ENCODE peak calls at places on chromosomes 5 and 9, in eight cellular contexts. One of them, this sample, is unnamed.

GRCh38 chr5:36796171-36796570 is 80.4 kb upstream of the NIPBL start:
- DNase-seq in astrocyte of the cerebellum: no peak
- DNase-seq in A549: no peak
- DNase-seq in fibroblast of lung: no peak
- DNase-seq in GM12865: no peak
- DNase-seq in body of pancreas: no peak
- DNase-seq in BE2C: no peak
- DNase-seq in left lung: no peak
- DNase-seq in this sample: no peak

GRCh38 chr9:114280636-114281315 is 42.1 kb upstream of the ORM1 start:
- DNase-seq in left lung: peak
- DNase-seq in BE2C: no peak
- DNase-seq in fibroblast of lung: peak
- DNase-seq in astrocyte of the cerebellum: no peak
- DNase-seq in GM12865: no peak
- DNase-seq in A549: no peak
- DNase-seq in body of pancreas: no peak
- DNase-seq in this sample: no peak

GRCh38 chr9:114025760-114026159 is 52.3 kb downstream of the AMBP start:
- DNase-seq in GM12865: no peak
- DNase-seq in astrocyte of the cerebellum: no peak
- DNase-seq in BE2C: no peak
- DNase-seq in body of pancreas: no peak
- DNase-seq in fibroblast of lung: no peak
- DNase-seq in left lung: no peak
- DNase-seq in A549: no peak
- DNase-seq in this sample: no peak

GRCh38 chr5:118354806-118355205 is 633.5 kb downstream of the DTWD2 start:
- DNase-seq in astrocyte of the cerebellum: no peak
- DNase-seq in left lung: no peak
- DNase-seq in GM12865: no peak
- DNase-seq in BE2C: no peak
- DNase-seq in body of pancreas: no peak
- DNase-seq in A549: no peak
- DNase-seq in fibroblast of lung: peak
- DNase-seq in this sample: no peak

GRCh38 chr5:111699976-111700375 is 57.0 kb downstream of the NREP start:
- DNase-seq in GM12865: no peak
- DNase-seq in left lung: no peak
- DNase-seq in astrocyte of the cerebellum: no peak
- DNase-seq in A549: no peak
- DNase-seq in fibroblast of lung: no peak
- DNase-seq in BE2C: no peak
- DNase-seq in body of pancreas: peak
- DNase-seq in this sample: no peak

GRCh38 chr5:42306287-42306686 is 117.0 kb upstream of the GHR start:
- DNase-seq in left lung: no peak
- DNase-seq in A549: no peak
- DNase-seq in GM12865: no peak
- DNase-seq in astrocyte of the cerebellum: no peak
- DNase-seq in body of pancreas: no peak
- DNase-seq in BE2C: no peak
- DNase-seq in fibroblast of lung: peak
- DNase-seq in this sample: no peak

GRCh38 chr9:14278291-14278721 is 35.6 kb downstream of the NFIB start:
- DNase-seq in A549: no peak
- DNase-seq in body of pancreas: no peak
- DNase-seq in GM12865: no peak
- DNase-seq in astrocyte of the cerebellum: peak
- DNase-seq in fibroblast of lung: peak
- DNase-seq in BE2C: no peak
- DNase-seq in left lung: no peak
- DNase-seq in this sample: no peak

GRCh38 chr9:35643046-35643445 is 7.7 kb downstream of the SIT1 start:
- DNase-seq in astrocyte of the cerebellum: no peak
- DNase-seq in fibroblast of lung: no peak
- DNase-seq in A549: no peak
- DNase-seq in body of pancreas: no peak
- DNase-seq in left lung: no peak
- DNase-seq in GM12865: no peak
- DNase-seq in BE2C: no peak
- DNase-seq in this sample: no peak

GRCh38 chr5:172182291-172182690 is 5.7 kb downstream of the STK10 start:
- DNase-seq in GM12865: no peak
- DNase-seq in body of pancreas: no peak
- DNase-seq in fibroblast of lung: no peak
- DNase-seq in astrocyte of the cerebellum: no peak
- DNase-seq in left lung: no peak
- DNase-seq in A549: no peak
- DNase-seq in BE2C: no peak
- DNase-seq in this sample: no peak

GRCh38 chr5:81826128-81826527 is 75.2 kb upstream of the SSBP2 start:
- DNase-seq in left lung: no peak
- DNase-seq in fibroblast of lung: peak
- DNase-seq in astrocyte of the cerebellum: no peak
- DNase-seq in body of pancreas: no peak
- DNase-seq in A549: no peak
- DNase-seq in GM12865: no peak
- DNase-seq in BE2C: no peak
- DNase-seq in this sample: no peak

GRCh38 chr5:74598731-74599624 is 41.5 kb downstream of the ENC1 start:
- DNase-seq in BE2C: no peak
- DNase-seq in fibroblast of lung: peak
- DNase-seq in left lung: no peak
- DNase-seq in A549: no peak
- DNase-seq in GM12865: no peak
- DNase-seq in body of pancreas: peak
- DNase-seq in astrocyte of the cerebellum: peak
- DNase-seq in this sample: no peak

GRCh38 chr9:33620738-33621439 is 96.8 kb downstream of the ANKRD18B start:
- DNase-seq in body of pancreas: no peak
- DNase-seq in astrocyte of the cerebellum: peak
- DNase-seq in BE2C: no peak
- DNase-seq in left lung: no peak
- DNase-seq in GM12865: no peak
- DNase-seq in fibroblast of lung: peak
- DNase-seq in A549: peak
- DNase-seq in this sample: no peak

GRCh38 chr9:120464176-120464575 is 115.8 kb downstream of the CDK5RAP2 start:
- DNase-seq in A549: no peak
- DNase-seq in left lung: no peak
- DNase-seq in astrocyte of the cerebellum: no peak
- DNase-seq in fibroblast of lung: peak
- DNase-seq in BE2C: no peak
- DNase-seq in GM12865: no peak
- DNase-seq in body of pancreas: no peak
- DNase-seq in this sample: no peak
- TF ChIP-seq CTCF in A549: no peak
- TF ChIP-seq CTCF in left lung: no peak
- TF ChIP-seq CTCF in astrocyte of the cerebellum: no peak
- TF ChIP-seq CTCF in fibroblast of lung: no peak
- TF ChIP-seq CTCF in BE2C: no peak
- TF ChIP-seq CTCF in GM12865: no peak
- TF ChIP-seq CTCF in body of pancreas: no peak
- TF ChIP-seq CTCF in this sample: no peak

DNA sequence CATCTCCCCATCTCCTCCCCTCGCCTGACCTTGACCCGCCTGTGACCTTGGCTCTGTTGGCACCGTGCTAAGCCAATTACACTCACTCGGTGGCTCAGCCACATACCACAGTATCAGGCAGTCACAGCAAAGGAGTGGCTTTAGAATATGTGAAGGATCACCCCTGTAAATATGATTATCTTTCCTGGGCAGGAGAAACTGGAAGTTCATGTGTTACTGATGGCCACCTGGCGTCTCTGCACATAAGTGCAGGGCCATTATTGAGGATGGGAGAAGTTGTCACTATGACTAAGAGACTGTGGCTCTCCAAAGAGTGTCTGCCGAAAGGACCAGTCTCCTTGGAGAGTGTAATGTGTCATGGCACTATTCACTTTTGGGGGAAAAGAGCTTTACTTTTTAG is 116.9 kb upstream of the S1PR3 start:
- DNase-seq in body of pancreas: no peak
- DNase-seq in BE2C: peak
- DNase-seq in A549: peak
- DNase-seq in GM12865: no peak
- DNase-seq in left lung: no peak
- DNase-seq in fibroblast of lung: no peak
- DNase-seq in astrocyte of the cerebellum: no peak
- DNase-seq in this sample: no peak
- TF ChIP-seq CTCF in body of pancreas: no peak
- TF ChIP-seq CTCF in BE2C: peak
- TF ChIP-seq CTCF in A549: no peak
- TF ChIP-seq CTCF in GM12865: peak
- TF ChIP-seq CTCF in left lung: no peak
- TF ChIP-seq CTCF in fibroblast of lung: no peak
- TF ChIP-seq CTCF in astrocyte of the cerebellum: peak
- TF ChIP-seq CTCF in this sample: peak

DNA sequence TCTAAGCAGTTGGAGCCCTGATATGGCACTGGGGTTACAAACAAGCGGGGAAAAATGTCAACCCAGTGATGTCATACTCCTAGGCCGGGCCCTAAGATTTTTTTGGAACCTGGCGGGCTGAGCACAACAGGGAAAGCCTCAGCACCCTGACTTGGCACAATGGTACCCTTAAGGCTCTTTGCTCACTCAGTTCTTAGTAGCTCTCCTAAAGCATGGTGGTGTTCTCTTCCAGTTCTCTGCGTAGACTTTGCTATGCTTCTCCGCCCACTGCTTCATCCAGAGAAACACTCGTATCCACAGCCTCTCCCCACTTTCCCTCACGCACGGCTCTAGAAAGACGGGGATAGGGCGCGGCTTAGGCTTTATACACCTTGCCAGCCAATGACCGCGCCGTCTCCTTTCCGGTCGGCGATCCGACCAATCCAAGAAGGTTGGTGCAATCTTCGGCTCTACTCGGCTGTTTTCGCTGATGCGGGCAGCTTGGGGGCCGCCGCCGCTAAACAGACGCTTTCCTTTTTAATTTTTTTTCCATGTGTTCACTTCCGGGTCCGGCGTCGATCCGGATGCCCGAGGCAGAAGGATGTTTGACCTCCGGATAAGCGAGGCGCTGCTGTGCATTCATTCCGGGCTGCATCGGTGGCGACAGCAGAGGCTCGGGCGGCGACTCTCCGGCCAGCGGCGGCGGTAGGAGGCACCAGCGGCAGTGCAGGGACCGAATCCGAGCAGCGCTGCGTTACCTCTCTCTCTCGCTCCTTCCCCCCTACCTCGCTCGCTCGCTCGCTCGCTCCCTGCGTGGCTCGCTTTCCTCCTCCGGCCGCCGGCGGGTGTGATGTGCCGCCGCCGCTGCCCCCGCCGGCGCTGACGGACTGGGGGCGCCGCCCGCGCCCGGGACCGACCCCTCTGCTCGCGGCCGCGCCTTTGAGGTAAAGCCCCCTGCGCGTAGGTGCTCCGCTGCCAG is at the start of gene CSNK1G3:
- DNase-seq in A549: peak
- DNase-seq in astrocyte of the cerebellum: peak
- DNase-seq in body of pancreas: peak
- DNase-seq in left lung: peak
- DNase-seq in GM12865: peak
- DNase-seq in BE2C: peak
- DNase-seq in fibroblast of lung: peak
- DNase-seq in this sample: peak
- TF ChIP-seq CTCF in A549: no peak
- TF ChIP-seq CTCF in astrocyte of the cerebellum: no peak
- TF ChIP-seq CTCF in body of pancreas: no peak
- TF ChIP-seq CTCF in left lung: no peak
- TF ChIP-seq CTCF in GM12865: no peak
- TF ChIP-seq CTCF in BE2C: no peak
- TF ChIP-seq CTCF in fibroblast of lung: no peak
- TF ChIP-seq CTCF in this sample: no peak

GRCh38 chr5:26329562-26330189 is 708.7 kb downstream of the CDH9 start:
- DNase-seq in GM12865: no peak
- DNase-seq in left lung: no peak
- DNase-seq in BE2C: no peak
- DNase-seq in body of pancreas: no peak
- DNase-seq in astrocyte of the cerebellum: no peak
- DNase-seq in A549: peak
- DNase-seq in fibroblast of lung: no peak
- DNase-seq in this sample: no peak
- TF ChIP-seq CTCF in GM12865: no peak
- TF ChIP-seq CTCF in left lung: no peak
- TF ChIP-seq CTCF in BE2C: peak
- TF ChIP-seq CTCF in body of pancreas: no peak
- TF ChIP-seq CTCF in astrocyte of the cerebellum: peak
- TF ChIP-seq CTCF in A549: peak
- TF ChIP-seq CTCF in fibroblast of lung: no peak
- TF ChIP-seq CTCF in this sample: peak

DNA sequence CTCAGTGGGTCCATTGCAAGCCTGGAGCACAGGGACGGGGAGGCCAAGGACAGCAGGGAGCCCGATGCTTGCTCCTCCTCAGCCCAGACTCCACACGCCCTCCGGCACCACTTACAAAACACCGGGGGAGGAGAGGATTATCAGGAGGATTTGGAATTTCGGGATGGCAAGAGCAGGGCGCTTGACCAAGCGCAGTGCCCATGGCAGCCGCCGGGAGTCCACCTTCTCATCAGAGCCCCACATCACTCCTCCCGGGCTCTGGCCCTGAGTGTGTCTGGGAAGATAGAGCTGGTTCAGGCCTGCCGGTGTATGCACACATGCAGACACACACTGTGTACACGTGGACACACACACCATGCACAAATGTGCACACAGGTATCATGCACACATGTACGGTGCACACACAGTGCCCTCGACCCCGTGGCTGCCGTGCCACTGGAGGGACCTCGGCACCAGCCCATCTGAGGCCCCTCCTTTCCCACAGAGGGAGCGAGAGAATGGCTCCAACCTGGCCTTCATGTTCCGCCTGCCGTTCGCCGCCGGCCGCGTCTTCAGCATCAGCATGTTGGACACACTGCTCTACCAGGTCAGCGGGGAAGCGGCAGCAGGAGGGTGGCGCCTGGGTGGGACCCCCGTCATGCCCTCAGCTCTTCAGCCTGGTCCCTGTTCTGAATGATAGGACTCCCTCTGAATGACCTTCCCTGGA is 81.7 kb downstream of the KCNT1 start:
- DNase-seq in GM12865: no peak
- DNase-seq in BE2C: no peak
- DNase-seq in body of pancreas: no peak
- DNase-seq in fibroblast of lung: no peak
- DNase-seq in left lung: no peak
- DNase-seq in A549: peak
- DNase-seq in astrocyte of the cerebellum: no peak
- DNase-seq in this sample: no peak
- TF ChIP-seq CTCF in GM12865: no peak
- TF ChIP-seq CTCF in BE2C: no peak
- TF ChIP-seq CTCF in body of pancreas: no peak
- TF ChIP-seq CTCF in fibroblast of lung: no peak
- TF ChIP-seq CTCF in left lung: no peak
- TF ChIP-seq CTCF in A549: no peak
- TF ChIP-seq CTCF in astrocyte of the cerebellum: no peak
- TF ChIP-seq CTCF in this sample: no peak

GRCh38 chr5:90112293-90112692 is 297.3 kb downstream of the CETN3 start:
- DNase-seq in astrocyte of the cerebellum: no peak
- DNase-seq in body of pancreas: no peak
- DNase-seq in BE2C: no peak
- DNase-seq in left lung: no peak
- DNase-seq in GM12865: no peak
- DNase-seq in fibroblast of lung: no peak
- DNase-seq in A549: no peak
- DNase-seq in this sample: no peak
- TF ChIP-seq CTCF in astrocyte of the cerebellum: no peak
- TF ChIP-seq CTCF in body of pancreas: no peak
- TF ChIP-seq CTCF in BE2C: no peak
- TF ChIP-seq CTCF in left lung: no peak
- TF ChIP-seq CTCF in GM12865: no peak
- TF ChIP-seq CTCF in fibroblast of lung: no peak
- TF ChIP-seq CTCF in A549: no peak
- TF ChIP-seq CTCF in this sample: no peak